ENCODE peak calls at places on chromosomes 1 and 21, in eight cellular contexts. F, I, Y, N, B, D, R and A are unnamed samples.

GRCh38 chr1:238143038-238143437 is 252.3 kb upstream of the ZP4 start:
- DNase-seq in I (no peak), D (no peak), Y (no peak), B (no peak), N (no peak), F (no peak), R (no peak), A (no peak)

GRCh38 chr1:53766766-53767409 is 27.9 kb upstream of the GLIS1 start:
- DNase-seq in F (no peak), N (no peak), R (no peak), D (no peak), B (no peak), Y (no peak), I (peak), A (no peak)

GRCh38 chr21:15010645-15011044 is 54.2 kb downstream of the NRIP1 start:
- DNase-seq in Y (no peak), D (no peak), I (peak), R (no peak), B (no peak), N (no peak), F (no peak), A (no peak)

GRCh38 chr1:37634554-37635308 is at the start of gene RSPO1:
- DNase-seq in Y (no peak), F (no peak), R (no peak), N (peak), I (no peak), D (no peak), B (peak), A (no peak)

GRCh38 chr1:241063281-241063680 is 293.7 kb downstream of the RGS7 start:
- DNase-seq in B (no peak), Y (no peak), D (no peak), N (no peak), R (no peak), I (no peak), F (no peak), A (no peak)

GRCh38 chr1:206568256-206568655 is 44.0 kb downstream of the EIF2D start:
- DNase-seq in N (no peak), I (no peak), B (no peak), F (no peak), D (no peak), Y (no peak), R (no peak), A (no peak)

GRCh38 chr1:152111515-152111968 is 3.7 kb downstream of the TCHH start:
- DNase-seq in F (no peak), R (no peak), D (no peak), I (peak), N (no peak), B (peak), Y (no peak), A (peak)

GRCh38 chr1:84573481-84573966 is 716 bp downstream of the CTBS start:
- DNase-seq in F (no peak), N (no peak), D (no peak), Y (no peak), I (no peak), B (no peak), R (no peak), A (no peak)

GRCh38 chr1:26468911-26469310 is 3.3 kb upstream of the HMGN2 start:
- DNase-seq in B (no peak), I (no peak), D (no peak), F (no peak), N (peak), R (no peak), Y (no peak), A (no peak)

GRCh38 chr1:14661220-14661619 is 62.7 kb downstream of the KAZN start:
- DNase-seq in F (no peak), Y (no peak), B (no peak), R (no peak), I (no peak), D (no peak), N (no peak), A (no peak)

GRCh38 chr1:31987231-31987630 is 26.4 kb upstream of the KHDRBS1 start:
- DNase-seq in Y (no peak), F (no peak), R (no peak), B (no peak), I (no peak), D (no peak), N (no peak), A (no peak)

GRCh38 chr1:1183221-1183747 is 9.6 kb downstream of the TTLL10 start:
- DNase-seq in B (no peak), F (peak), N (no peak), I (no peak), R (peak), Y (no peak), D (no peak), A (no peak)

GRCh38 chr1:53111073-53111556 is 31.3 kb downstream of the SLC1A7 start:
- DNase-seq in F (peak), N (peak), R (no peak), B (peak), D (no peak), I (peak), Y (no peak), A (no peak)

GRCh38 chr1:209899948-209900347 is 38.1 kb upstream of the SYT14 start:
- DNase-seq in D (peak), B (peak), N (no peak), R (no peak), F (no peak), I (no peak), Y (no peak), A (peak)

GRCh38 chr1:109613396-109614147 is 5.8 kb downstream of the GNAT2 start:
- DNase-seq in D (no peak), F (no peak), Y (no peak), R (no peak), N (no peak), B (no peak), I (peak), A (no peak)

GRCh38 chr1:46819335-46819734 is 20.5 kb downstream of the CYP4B1 start:
- DNase-seq in I (no peak), R (no peak), Y (no peak), N (no peak), D (no peak), F (no peak), B (no peak), A (no peak)

GRCh38 chr1:109273570-109274288 is 9.2 kb downstream of the PSRC1 start:
- DNase-seq in I (no peak), N (no peak), D (no peak), B (no peak), Y (no peak), F (no peak), R (no peak), A (no peak)

GRCh38 chr1:212513586-212513985 is 80.9 kb downstream of the NENF start:
- DNase-seq in D (peak), R (no peak), F (no peak), Y (peak), N (no peak), B (no peak), I (no peak), A (no peak)

GRCh38 chr21:45376459-45377324 is 28.3 kb upstream of the COL18A1 start:
- DNase-seq in Y (no peak), N (no peak), I (no peak), D (no peak), B (no peak), R (peak), F (no peak), A (no peak)

GRCh38 chr1:66475940-66476339 is 58.0 kb upstream of the SGIP1 start:
- DNase-seq in Y (no peak), N (no peak), I (no peak), R (peak), B (no peak), D (no peak), F (no peak), A (no peak)

GRCh38 chr1:107767156-107767582 is 197.8 kb downstream of the VAV3 start:
- DNase-seq in Y (no peak), D (no peak), I (no peak), B (no peak), R (no peak), F (no peak), N (no peak), A (no peak)

GRCh38 chr1:108792420-108792819 is 45.9 kb downstream of the STXBP3 start:
- DNase-seq in D (no peak), B (no peak), N (no peak), R (no peak), Y (no peak), I (no peak), F (no peak), A (no peak)

GRCh38 chr1:189787201-189787600 is 690.5 kb downstream of the BRINP3 start:
- DNase-seq in Y (no peak), F (no peak), I (peak), R (no peak), N (no peak), B (no peak), D (no peak), A (no peak)

GRCh38 chr1:38991638-38992449 is 768 bp downstream of the AKIRIN1 start:
- DNase-seq in D (no peak), F (peak), Y (peak), N (peak), R (peak), I (no peak), B (peak), A (peak)

GRCh38 chr1:222539951-222540597 is 7.8 kb downstream of the HHIPL2 start:
- DNase-seq in D (no peak), Y (no peak), I (peak), R (no peak), B (no peak), F (no peak), N (no peak), A (no peak)

GRCh38 chr1:185837711-185838110 is 103.5 kb downstream of the HMCN1 start:
- DNase-seq in Y (no peak), D (no peak), N (no peak), F (no peak), B (no peak), R (no peak), I (peak), A (no peak)

GRCh38 chr1:7535934-7536878 is 234.9 kb upstream of the VAMP3 start:
- DNase-seq in R (peak), D (no peak), F (no peak), I (no peak), B (no peak), Y (no peak), N (no peak), A (no peak)

GRCh38 chr1:32984090-32984828 is 19.6 kb upstream of the RNF19B start:
- DNase-seq in B (no peak), I (peak), D (no peak), Y (no peak), F (no peak), N (no peak), R (no peak), A (no peak)

GRCh38 chr1:162740755-162741154 is 49.7 kb upstream of the HSD17B7 start:
- DNase-seq in Y (no peak), N (peak), B (no peak), F (peak), I (peak), D (no peak), R (peak), A (no peak)

GRCh38 chr1:166080277-166080964 is 86.4 kb downstream of the FAM78B start:
- DNase-seq in R (no peak), D (no peak), B (no peak), Y (no peak), I (no peak), F (no peak), N (no peak), A (no peak)

GRCh38 chr1:110746644-110747259 is 72.0 kb upstream of the KCNA3 start:
- DNase-seq in Y (peak), I (peak), N (peak), F (peak), D (no peak), R (peak), B (peak), A (peak)

GRCh38 chr1:9731051-9731537 is 79.6 kb downstream of the PIK3CD start:
- DNase-seq in F (no peak), N (no peak), Y (no peak), I (no peak), D (no peak), B (no peak), R (no peak), A (no peak)
- TF ChIP-seq POLR2A in F (no peak), N (no peak), Y (no peak), I (no peak), D (no peak), B (no peak), R (no peak), A (no peak)

GRCh38 chr1:11719313-11720032 is 16.5 kb upstream of the AGTRAP start:
- DNase-seq in I (peak), Y (peak), B (peak), F (peak), R (peak), N (peak), D (no peak), A (peak)
- TF ChIP-seq POLR2A in I (no peak), Y (no peak), B (no peak), F (no peak), R (no peak), N (no peak), D (no peak), A (no peak)

GRCh38 chr1:181095260-181095659 is 6.8 kb downstream of the IER5 start:
- DNase-seq in B (no peak), I (no peak), N (no peak), Y (no peak), R (no peak), F (no peak), D (no peak), A (no peak)
- TF ChIP-seq POLR2A in B (no peak), I (no peak), N (no peak), Y (no peak), R (no peak), F (no peak), D (no peak), A (no peak)

DNA sequence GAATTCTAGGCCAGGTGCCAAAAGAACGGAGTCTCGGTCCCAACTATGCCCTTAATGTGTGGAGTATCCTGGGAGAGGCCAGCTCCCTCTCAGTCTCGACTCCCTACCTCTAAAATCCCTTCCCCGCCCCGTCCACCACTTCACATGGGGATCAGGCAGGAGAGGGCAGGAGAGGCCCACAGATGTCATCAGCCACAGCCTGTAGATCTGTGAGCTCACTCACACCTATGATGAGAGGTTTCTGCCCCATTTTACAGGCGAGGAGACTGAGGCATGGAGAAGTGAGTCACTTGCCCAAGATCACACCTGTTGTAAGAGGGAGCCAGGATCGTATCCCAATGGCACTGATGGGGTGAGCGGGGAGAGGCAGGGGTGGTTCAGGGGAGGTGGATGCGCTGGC is 20.4 kb upstream of the EPHA8 start:
- DNase-seq in N (no peak), B (no peak), F (no peak), I (no peak), R (no peak), D (no peak), Y (no peak), A (no peak)
- TF ChIP-seq POLR2A in N (no peak), B (no peak), F (no peak), I (no peak), R (no peak), D (no peak), Y (no peak), A (no peak)